ENCODE peak calls at places on chromosomes 11 and 22, in five cellular contexts. O is tibial artery, J is spleen, B is GM12878, Y is cardiac muscle cell. V is an unnamed sample.
A peak's percentile ranks its signal among the peaks of the same experiment; 100 is the strongest.

GRCh38 chr11:116115801-116116200 is 611.6 kb upstream of the CADM1 start:
- DNase-seq in O (no peak), J (no peak), B (no peak), Y (no peak), V (no peak)

GRCh38 chr11:126992065-126992803 is 8.3 kb downstream of the KIRREL3 start:
- DNase-seq in O (no peak), J (no peak), B (no peak), Y (no peak), V (no peak)

GRCh38 chr11:112113539-112114457 is 27.1 kb downstream of the SDHD start:
- DNase-seq in O (no peak), J (no peak), B (no peak), Y (peak; percentile 76), V (no peak)

GRCh38 chr11:72781063-72781312 is 12.9 kb downstream of the STARD10 start:
- DNase-seq in O (no peak), J (no peak), B (no peak), Y (peak; percentile 17), V (no peak)

GRCh38 chr11:11533751-11534150 is 88.1 kb downstream of the GALNT18 start:
- DNase-seq in O (no peak), J (no peak), B (no peak), Y (no peak), V (no peak)

GRCh38 chr11:45860764-45861510 is 13.7 kb downstream of the CRY2 start:
- DNase-seq in O (no peak), J (no peak), B (no peak), Y (no peak), V (no peak)

GRCh38 chr11:13384837-13385417 is 78.1 kb downstream of the BTBD10 start:
- DNase-seq in O (no peak), J (no peak), B (peak; percentile 3), Y (peak; percentile 61), V (peak; percentile 34)

GRCh38 chr11:77081381-77081851 is 14.6 kb downstream of the CAPN5 start:
- DNase-seq in O (peak; percentile 60), J (peak; percentile 55), B (no peak), Y (no peak), V (no peak)

GRCh38 chr22:34800265-34800664 is 265.7 kb upstream of the ISX start:
- DNase-seq in O (no peak), J (no peak), B (no peak), Y (no peak), V (no peak)

GRCh38 chr11:78377625-78378418 is 39.8 kb downstream of the GAB2 start:
- DNase-seq in O (no peak), J (no peak), B (no peak), Y (no peak), V (no peak)

GRCh38 chr11:47672283-47672730 is 29.9 kb upstream of the MTCH2 start:
- DNase-seq in O (no peak), J (no peak), B (no peak), Y (no peak), V (no peak)

GRCh38 chr11:21476588-21476987 is 716.3 kb upstream of the ANO5 start:
- DNase-seq in O (no peak), J (no peak), B (no peak), Y (no peak), V (no peak)

GRCh38 chr11:44067266-44067665 is 1.2 kb downstream of the ACCS start:
- DNase-seq in O (no peak), J (no peak), B (no peak), Y (no peak), V (no peak)

GRCh38 chr11:44071157-44071556 is 5.1 kb downstream of the ACCS start:
- DNase-seq in O (no peak), J (no peak), B (no peak), Y (no peak), V (no peak)

GRCh38 chr11:44068180-44068579 is 2.1 kb downstream of the ACCS start:
- DNase-seq in O (no peak), J (no peak), B (no peak), Y (no peak), V (no peak)

GRCh38 chr11:44078794-44079193 is 12.7 kb downstream of the ACCS start:
- DNase-seq in O (no peak), J (no peak), B (no peak), Y (no peak), V (no peak)

DNA sequence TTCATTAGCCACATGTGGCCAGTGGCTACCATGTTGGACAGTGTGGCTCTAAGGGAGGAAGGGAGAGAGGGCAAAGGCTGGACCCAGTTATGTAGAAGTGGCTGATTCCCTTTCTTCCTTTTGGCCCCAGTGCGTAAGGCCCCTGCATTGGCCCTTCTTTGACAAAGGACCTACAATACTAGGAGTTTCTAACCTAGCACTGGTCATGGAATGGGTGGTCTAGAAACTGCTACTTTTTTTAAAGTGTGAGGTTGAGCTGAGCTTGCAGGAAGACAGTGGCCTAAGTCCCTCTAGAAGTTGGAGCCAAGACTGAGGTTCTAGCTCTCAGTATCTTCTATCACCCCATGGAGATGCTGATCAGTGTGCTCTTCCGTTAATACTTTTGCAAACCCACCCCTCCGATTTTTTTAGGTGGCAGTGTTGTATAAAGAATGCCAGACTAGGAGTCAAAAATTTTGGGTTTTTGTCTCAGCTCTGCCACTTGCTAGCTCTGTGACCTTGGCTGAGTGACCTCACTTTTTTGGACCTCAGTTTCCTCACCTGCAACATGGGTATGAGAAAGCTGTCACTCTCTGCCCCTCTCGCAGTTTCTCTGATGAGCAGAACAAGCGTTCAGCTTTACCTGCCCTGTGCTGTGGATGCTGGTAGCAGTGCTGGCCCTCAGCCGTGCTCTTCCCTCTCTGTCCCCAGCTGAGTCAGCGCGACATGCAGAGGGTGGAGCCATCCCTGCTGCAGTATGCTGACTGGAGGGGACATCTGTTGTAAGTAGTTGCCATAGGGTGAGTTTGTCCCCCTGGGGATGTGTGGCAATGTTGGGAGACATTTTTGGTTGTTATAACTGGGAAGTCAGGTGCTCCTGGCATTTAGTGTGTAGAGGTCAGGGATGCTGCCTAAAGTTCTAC is 6.9 kb downstream of the ACCS start:
- DNase-seq in O (no peak), J (no peak), B (no peak), Y (no peak), V (no peak)
- H3K4me3 ChIP-seq in O (no peak overlapping the region), J (no peak overlapping the region), B (no peak overlapping the region), Y (no peak overlapping the region), V (no peak overlapping the region)

GRCh38 chr22:47125603-47126002 is 363.2 kb downstream of the TBC1D22A start:
- DNase-seq in O (peak; percentile 31), J (peak; percentile 62), B (no peak), Y (no peak), V (no peak)
- TF ChIP-seq CTCF in O (no peak), J (no peak), B (no peak), Y (peak; percentile 32), V (no peak)

GRCh38 chr11:119754656-119755350 is 25.8 kb upstream of the NECTIN1 start:
- DNase-seq in O (no peak), J (peak; percentile 65), B (no peak), Y (no peak), V (no peak)
- H3K27me3 ChIP-seq in O (no peaks in the 10 kb centered on the region), J (no peaks in the 10 kb centered on the region), B (no peaks in the 10 kb centered on the region), Y (no peaks in the 10 kb centered on the region), V (no peaks in the 10 kb centered on the region)

GRCh38 chr11:65498042-65498726 is 661 bp upstream of the MALAT1 start:
- DNase-seq in O (peak; percentile 74), J (no peak), B (peak; percentile 53), Y (peak; percentile 63), V (peak; percentile 52)

GRCh38 chr11:65498727-65498976 is 193 bp upstream of the MALAT1 start:
- DNase-seq in O (no peak), J (no peak), B (no peak), Y (no peak), V (no peak)

GRCh38 chr11:65498977-65499712 is at the start of gene MALAT1:
- DNase-seq in O (peak; percentile 95), J (peak; percentile 97), B (peak; percentile 82), Y (peak; percentile 94), V (peak; percentile 92)

GRCh38 chr11:65497141-65498041 is 1.5 kb upstream of the MALAT1 start:
- DNase-seq in O (peak; percentile 99), J (peak; percentile 100), B (peak; percentile 95), Y (peak; percentile 98), V (peak; percentile 99)

GRCh38 chr11:65496304-65497140 is 2.3 kb upstream of the MALAT1 start:
- DNase-seq in O (peak; percentile 68), J (no peak), B (no peak), Y (no peak), V (peak; percentile 56)
- H3K4me3 ChIP-seq in O (peak overlapping the region; percentile 74), J (peak overlapping the region; percentile 67), B (peak overlapping the region; percentile 60), Y (peak overlapping the region; percentile 23), V (peak overlapping the region; percentile 57)

GRCh38 chr11:95231126-95231880 is at the start of gene SESN3:
- DNase-seq in O (peak; percentile 99), J (peak; percentile 100), B (peak; percentile 93), Y (peak; percentile 99), V (peak; percentile 99)
- TF ChIP-seq CTCF in O (no peak), J (no peak), B (no peak), Y (peak; percentile 15), V (no peak)

GRCh38 chr11:71272161-71272560 is 19.8 kb upstream of the SHANK2 start:
- DNase-seq in O (no peak), J (no peak), B (no peak), Y (no peak), V (no peak)

GRCh38 chr11:71266114-71266833 is 13.9 kb upstream of the SHANK2 start:
- DNase-seq in O (no peak), J (no peak), B (no peak), Y (no peak), V (no peak)

GRCh38 chr11:71268706-71269321 is 16.4 kb upstream of the SHANK2 start:
- DNase-seq in O (no peak), J (no peak), B (no peak), Y (no peak), V (no peak)

GRCh38 chr11:71267807-71268421 is 15.5 kb upstream of the SHANK2 start:
- DNase-seq in O (no peak), J (no peak), B (no peak), Y (no peak), V (no peak)

DNA sequence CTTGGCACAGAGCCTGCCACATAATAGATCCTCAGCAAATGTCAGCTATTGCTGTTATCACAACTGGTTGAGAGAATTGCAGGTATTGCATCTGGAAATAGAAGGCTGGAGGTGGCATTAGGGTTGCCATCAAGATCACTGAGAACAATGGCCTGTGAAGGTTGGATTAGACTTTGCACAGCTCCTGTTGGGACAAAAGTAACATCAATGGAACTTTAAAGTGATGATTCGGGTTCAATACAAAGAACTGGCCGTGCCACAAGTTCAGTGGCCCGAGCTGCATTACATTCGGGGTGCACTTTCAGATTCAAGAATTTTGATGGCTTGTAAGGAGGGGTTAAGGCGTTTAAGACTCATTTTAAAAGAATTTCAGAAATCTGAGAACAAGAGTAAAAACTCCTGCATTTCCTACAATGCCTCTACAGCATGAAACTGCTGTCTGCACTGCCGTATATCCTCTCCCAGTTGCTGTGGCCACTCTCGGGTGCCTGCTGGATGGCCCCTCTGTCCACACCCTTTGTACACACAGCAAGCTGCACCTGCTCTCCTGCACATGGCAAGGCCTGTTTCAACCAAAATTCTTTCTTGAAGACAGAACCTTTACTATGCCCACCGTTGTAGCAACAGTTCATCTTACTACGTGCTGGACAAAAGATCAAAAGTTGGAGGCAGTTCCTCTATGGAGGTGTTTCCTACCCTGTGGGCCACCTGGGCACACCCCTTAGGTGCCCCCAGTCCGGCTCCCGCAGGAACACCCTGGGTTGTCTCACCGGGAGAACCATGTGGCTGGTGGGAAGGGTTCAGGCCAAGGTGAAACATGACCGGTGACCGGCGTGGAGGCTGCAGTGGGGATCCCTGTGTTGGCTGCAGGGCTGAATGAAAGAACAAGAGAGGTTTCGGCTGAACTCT is 17.5 kb upstream of the SHANK2 start:
- DNase-seq in O (no peak), J (no peak), B (no peak), Y (no peak), V (no peak)
- H3K27me3 ChIP-seq in O (no peaks in the 10 kb centered on the region), J (peaks cover 4% of the 10 kb centered on the region), B (peaks cover 1% of the 10 kb centered on the region), Y (no peaks in the 10 kb centered on the region), V (no peaks in the 10 kb centered on the region)

V was measured in WERI-Rb-1.